ENCODE peak calls at places on chromosomes 12 and 14, in four cellular contexts. One of them, this sample, is unnamed.

GRCh38 chr12:132014092-132014914 is 64.6 kb downstream of the EP400 start:
- DNase-seq in mammary epithelial cell: no peak
- DNase-seq in upper lobe of left lung: peak; percentile 66
- DNase-seq in heart left ventricle: no peak
- DNase-seq in this sample: no peak

GRCh38 chr12:3683670-3684069 is 69.2 kb downstream of the CRACR2A start:
- DNase-seq in mammary epithelial cell: peak; percentile 55
- DNase-seq in upper lobe of left lung: no peak
- DNase-seq in heart left ventricle: no peak
- DNase-seq in this sample: peak; percentile 73

GRCh38 chr12:109670647-109671046 is 43.0 kb upstream of the FAM222A start:
- DNase-seq in mammary epithelial cell: no peak
- DNase-seq in upper lobe of left lung: no peak
- DNase-seq in heart left ventricle: no peak
- DNase-seq in this sample: no peak

GRCh38 chr12:11689591-11690158 is 40.2 kb downstream of the ETV6 start:
- DNase-seq in mammary epithelial cell: no peak
- DNase-seq in upper lobe of left lung: no peak
- DNase-seq in heart left ventricle: no peak
- DNase-seq in this sample: no peak

GRCh38 chr14:65170768-65171251 is 68.5 kb upstream of the MAX start:
- DNase-seq in mammary epithelial cell: peak; percentile 76
- DNase-seq in upper lobe of left lung: peak; percentile 46
- DNase-seq in heart left ventricle: no peak
- DNase-seq in this sample: peak; percentile 87

GRCh38 chr12:65171870-65172269 is 2.5 kb downstream of the LEMD3 start:
- DNase-seq in mammary epithelial cell: peak; percentile 53
- DNase-seq in upper lobe of left lung: no peak
- DNase-seq in heart left ventricle: no peak
- DNase-seq in this sample: no peak

GRCh38 chr14:61754627-61755381 is 7.4 kb upstream of the SNAPC1 start:
- DNase-seq in mammary epithelial cell: no peak
- DNase-seq in upper lobe of left lung: no peak
- DNase-seq in heart left ventricle: no peak
- DNase-seq in this sample: peak; percentile 58

GRCh38 chr12:10247659-10248058 is 35.0 kb downstream of the GABARAPL1 start:
- DNase-seq in mammary epithelial cell: no peak
- DNase-seq in upper lobe of left lung: no peak
- DNase-seq in heart left ventricle: no peak
- DNase-seq in this sample: no peak

GRCh38 chr12:131938082-131938481 is 9.0 kb downstream of the PUS1 start:
- DNase-seq in mammary epithelial cell: no peak
- DNase-seq in upper lobe of left lung: no peak
- DNase-seq in heart left ventricle: no peak
- DNase-seq in this sample: no peak

GRCh38 chr12:12016284-12017100 is 54.2 kb upstream of the BCL2L14 start:
- DNase-seq in mammary epithelial cell: peak; percentile 38
- DNase-seq in upper lobe of left lung: no peak
- DNase-seq in heart left ventricle: no peak
- DNase-seq in this sample: no peak

GRCh38 chr12:122834229-122834920 is 882 bp upstream of the HIP1R start:
- DNase-seq in mammary epithelial cell: peak; percentile 45
- DNase-seq in upper lobe of left lung: peak; percentile 84
- DNase-seq in heart left ventricle: peak; percentile 54
- DNase-seq in this sample: peak; percentile 45

GRCh38 chr12:31002999-31003398 is 70.7 kb upstream of the DDX11 start:
- DNase-seq in mammary epithelial cell: peak; percentile 29
- DNase-seq in upper lobe of left lung: no peak
- DNase-seq in heart left ventricle: no peak
- DNase-seq in this sample: no peak

GRCh38 chr12:24770851-24771250 is 178.1 kb downstream of the BCAT1 start:
- DNase-seq in mammary epithelial cell: no peak
- DNase-seq in upper lobe of left lung: no peak
- DNase-seq in heart left ventricle: no peak
- DNase-seq in this sample: peak; percentile 53

GRCh38 chr14:72723741-72724530 is 170.0 kb downstream of the DPF3 start:
- DNase-seq in mammary epithelial cell: no peak
- DNase-seq in upper lobe of left lung: no peak
- DNase-seq in heart left ventricle: no peak
- DNase-seq in this sample: peak; percentile 82

GRCh38 chr12:15527201-15527782 is 205.0 kb downstream of the PTPRO start:
- DNase-seq in mammary epithelial cell: peak; percentile 69
- DNase-seq in upper lobe of left lung: no peak
- DNase-seq in heart left ventricle: peak; percentile 52
- DNase-seq in this sample: peak; percentile 54

GRCh38 chr12:47862881-47863280 is 41.9 kb downstream of the VDR start:
- DNase-seq in mammary epithelial cell: no peak
- DNase-seq in upper lobe of left lung: no peak
- DNase-seq in heart left ventricle: no peak
- DNase-seq in this sample: no peak

GRCh38 chr12:81297606-81298005 is 219.7 kb downstream of the ACSS3 start:
- DNase-seq in mammary epithelial cell: no peak
- DNase-seq in upper lobe of left lung: no peak
- DNase-seq in heart left ventricle: no peak
- DNase-seq in this sample: no peak

GRCh38 chr14:92755495-92755894 is 7.1 kb upstream of the LGMN start:
- DNase-seq in mammary epithelial cell: no peak
- DNase-seq in upper lobe of left lung: no peak
- DNase-seq in heart left ventricle: no peak
- DNase-seq in this sample: peak; percentile 43

GRCh38 chr14:65927871-65928270 is 515.3 kb downstream of the FUT8 start:
- DNase-seq in mammary epithelial cell: no peak
- DNase-seq in upper lobe of left lung: no peak
- DNase-seq in heart left ventricle: no peak
- DNase-seq in this sample: no peak

DNA sequence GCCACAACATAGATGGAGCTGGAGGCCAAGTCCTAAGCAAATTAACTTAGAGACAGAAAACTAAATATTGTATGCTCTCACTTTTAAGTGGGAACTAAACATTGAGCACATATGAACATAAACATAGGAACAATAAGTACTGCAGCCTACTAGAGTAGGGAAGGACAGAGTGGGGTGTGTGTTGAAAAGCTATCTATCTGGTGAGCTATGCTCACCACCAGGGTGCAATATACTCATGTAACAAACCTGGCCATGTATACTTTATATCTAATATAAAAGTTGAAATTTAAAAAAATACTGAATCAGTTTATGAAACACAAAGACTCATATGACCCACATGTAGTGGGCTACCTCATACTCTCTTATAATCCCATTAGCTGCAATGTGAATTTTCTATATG is 1305.0 kb downstream of the LRFN5 start:
- DNase-seq in mammary epithelial cell: no peak
- DNase-seq in upper lobe of left lung: no peak
- DNase-seq in heart left ventricle: no peak
- DNase-seq in this sample: no peak
- TF ChIP-seq CTCF in mammary epithelial cell: no peak
- TF ChIP-seq CTCF in upper lobe of left lung: no peak
- TF ChIP-seq CTCF in heart left ventricle: no peak
- TF ChIP-seq CTCF in this sample: no peak

GRCh38 chr14:32576088-32576795 is 247.1 kb downstream of the AKAP6 start:
- DNase-seq in mammary epithelial cell: peak; percentile 21
- DNase-seq in upper lobe of left lung: no peak
- DNase-seq in heart left ventricle: no peak
- DNase-seq in this sample: peak; percentile 79
- H3K4me3 ChIP-seq in mammary epithelial cell: no peak overlapping the region
- H3K4me3 ChIP-seq in upper lobe of left lung: no peak overlapping the region
- H3K4me3 ChIP-seq in heart left ventricle: no peak overlapping the region
- H3K4me3 ChIP-seq in this sample: no peak overlapping the region

DNA sequence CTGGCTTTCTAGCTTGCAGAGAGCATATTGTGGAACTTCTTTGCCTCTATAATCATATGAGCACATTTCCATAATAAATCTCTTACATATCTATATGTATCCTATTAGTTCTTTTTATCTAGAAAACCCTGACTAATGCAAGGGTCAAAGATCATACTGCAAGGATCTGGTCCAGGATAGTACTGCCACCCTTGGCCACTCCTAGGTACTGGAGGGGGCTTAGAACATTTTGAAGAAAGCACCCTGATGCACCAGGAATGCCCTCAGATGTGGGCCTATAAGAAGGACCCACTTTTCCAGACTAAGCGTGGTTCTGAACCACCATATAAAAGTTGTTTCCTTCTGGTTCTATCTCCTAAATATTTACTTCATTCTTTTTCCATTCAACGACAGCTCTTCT is 14.6 kb downstream of the ATXN7L3B start:
- DNase-seq in mammary epithelial cell: no peak
- DNase-seq in upper lobe of left lung: no peak
- DNase-seq in heart left ventricle: no peak
- DNase-seq in this sample: no peak
- TF ChIP-seq CTCF in mammary epithelial cell: no peak
- TF ChIP-seq CTCF in upper lobe of left lung: no peak
- TF ChIP-seq CTCF in heart left ventricle: no peak
- TF ChIP-seq CTCF in this sample: no peak

GRCh38 chr12:75699728-75700496 is 188.5 kb upstream of the KRR1 start:
- DNase-seq in mammary epithelial cell: no peak
- DNase-seq in upper lobe of left lung: no peak
- DNase-seq in heart left ventricle: no peak
- DNase-seq in this sample: peak; percentile 89

GRCh38 chr12:75703131-75703530 is 191.7 kb upstream of the KRR1 start:
- DNase-seq in mammary epithelial cell: no peak
- DNase-seq in upper lobe of left lung: no peak
- DNase-seq in heart left ventricle: no peak
- DNase-seq in this sample: no peak

GRCh38 chr12:75704208-75704607 is 192.8 kb upstream of the KRR1 start:
- DNase-seq in mammary epithelial cell: no peak
- DNase-seq in upper lobe of left lung: no peak
- DNase-seq in heart left ventricle: no peak
- DNase-seq in this sample: no peak

GRCh38 chr12:75702477-75703093 is 191.2 kb upstream of the KRR1 start:
- DNase-seq in mammary epithelial cell: no peak
- DNase-seq in upper lobe of left lung: no peak
- DNase-seq in heart left ventricle: no peak
- DNase-seq in this sample: no peak

DNA sequence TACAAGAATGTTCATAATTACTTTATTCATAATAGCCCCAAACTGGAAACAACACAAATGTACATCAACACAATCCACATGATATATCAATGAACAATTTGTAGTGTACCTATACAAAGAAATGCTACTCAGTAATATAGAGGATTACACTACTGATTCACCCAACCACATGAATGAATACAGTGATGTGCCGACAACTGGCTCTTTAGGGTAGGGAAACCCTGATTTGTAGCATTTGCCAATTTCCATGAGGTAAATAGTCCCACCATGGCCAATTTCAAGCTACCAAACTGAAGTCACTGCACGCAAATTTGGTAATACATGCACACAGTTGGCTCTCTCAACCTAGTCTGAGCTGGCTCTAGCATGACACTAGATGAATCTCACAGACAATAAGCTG is 190.4 kb upstream of the KRR1 start:
- DNase-seq in mammary epithelial cell: no peak
- DNase-seq in upper lobe of left lung: no peak
- DNase-seq in heart left ventricle: no peak
- DNase-seq in this sample: no peak
- H3K4me3 ChIP-seq in mammary epithelial cell: no peak overlapping the region
- H3K4me3 ChIP-seq in upper lobe of left lung: no peak overlapping the region
- H3K4me3 ChIP-seq in heart left ventricle: no peak overlapping the region
- H3K4me3 ChIP-seq in this sample: no peak overlapping the region

GRCh38 chr14:103885509-103885932 is 38.1 kb upstream of the PPP1R13B start:
- DNase-seq in mammary epithelial cell: no peak
- DNase-seq in upper lobe of left lung: no peak
- DNase-seq in heart left ventricle: no peak
- DNase-seq in this sample: no peak

GRCh38 chr14:103884854-103885253 is 37.5 kb upstream of the PPP1R13B start:
- DNase-seq in mammary epithelial cell: no peak
- DNase-seq in upper lobe of left lung: no peak
- DNase-seq in heart left ventricle: no peak
- DNase-seq in this sample: no peak

GRCh38 chr14:103887170-103887501 is 39.8 kb upstream of the PPP1R13B start:
- DNase-seq in mammary epithelial cell: no peak
- DNase-seq in upper lobe of left lung: no peak
- DNase-seq in heart left ventricle: no peak
- DNase-seq in this sample: no peak

GRCh38 chr14:103887557-103888115 is 40.3 kb upstream of the PPP1R13B start:
- DNase-seq in mammary epithelial cell: no peak
- DNase-seq in upper lobe of left lung: no peak
- DNase-seq in heart left ventricle: no peak
- DNase-seq in this sample: no peak

GRCh38 chr14:103886304-103887169 is 39.2 kb upstream of the PPP1R13B start:
- DNase-seq in mammary epithelial cell: no peak
- DNase-seq in upper lobe of left lung: no peak
- DNase-seq in heart left ventricle: no peak
- DNase-seq in this sample: peak; percentile 13
- TF ChIP-seq CTCF in mammary epithelial cell: no peak
- TF ChIP-seq CTCF in upper lobe of left lung: no peak
- TF ChIP-seq CTCF in heart left ventricle: no peak
- TF ChIP-seq CTCF in this sample: peak; percentile 46